ENCODE peak calls at places on chromosomes 12 and 14, in five cellular contexts. U is naive thymus-derived CD8-positive, alpha-beta T cell; P is activated T-cell treated with anti-CD3 and anti-CD28 coated beads, Interleukin-2, amount 50 U/mL, for 1 hour; A is BE2C; E is activated CD4-positive, CD25-positive, alpha-beta regulatory T cell treated with anti-CD3 and anti-CD28 coated beads, Interleukin-2, amount 50 U/mL, for 72 hours. C is an unnamed sample.

GRCh38 chr12:95201056-95201670 is 16.1 kb downstream of the FGD6 start:
- DNase-seq in U (no peak), P (no peak), A (no peak), E (no peak), C (no peak)

GRCh38 chr12:54390668-54391551 is 6.4 kb upstream of the ZNF385A start:
- DNase-seq in U (peak), P (peak), A (peak), E (peak), C (no peak)

GRCh38 chr14:105999361-106000028 is 473.1 kb downstream of the TMEM121 start:
- DNase-seq in U (peak), P (peak), A (peak), E (peak), C (peak)

GRCh38 chr12:58919271-58920101 is 818 bp downstream of the LRIG3 start:
- DNase-seq in U (no peak), P (no peak), A (no peak), E (no peak), C (peak)

GRCh38 chr14:75794615-75795038 is 133.6 kb downstream of the TTLL5 start:
- DNase-seq in U (no peak), P (no peak), A (no peak), E (no peak), C (no peak)

GRCh38 chr12:76964784-76965571 is 86.2 kb upstream of the CSRP2 start:
- DNase-seq in U (no peak), P (no peak), A (no peak), E (no peak), C (no peak)

GRCh38 chr14:100593751-100594624 is 6.8 kb upstream of the BEGAIN start:
- DNase-seq in U (no peak), P (no peak), A (peak), E (no peak), C (no peak)

GRCh38 chr12:53759261-53759660 is 7.5 kb upstream of the CISTR start:
- DNase-seq in U (no peak), P (no peak), A (no peak), E (no peak), C (no peak)

GRCh38 chr12:20409639-20410038 is 41.3 kb downstream of the PDE3A start:
- DNase-seq in U (no peak), P (no peak), A (no peak), E (no peak), C (no peak)

GRCh38 chr12:65335021-65335714 is 56.7 kb downstream of the MSRB3 start:
- DNase-seq in U (no peak), P (no peak), A (no peak), E (no peak), C (no peak)

GRCh38 chr14:71139058-71139946 is 232.0 kb downstream of the PCNX1 start:
- DNase-seq in U (peak), P (peak), A (peak), E (peak), C (no peak)

GRCh38 chr14:72739446-72740405 is 154.2 kb downstream of the DPF3 start:
- DNase-seq in U (no peak), P (no peak), A (no peak), E (no peak), C (peak)

GRCh38 chr12:16119618-16120017 is 157.9 kb downstream of the SLC15A5 start:
- DNase-seq in U (no peak), P (no peak), A (no peak), E (no peak), C (no peak)